ENCODE peak calls at places on chromosomes 12 and 14, in six cellular contexts. I, B, H, Q, Y and S are unnamed samples.

GRCh38 chr12:389138-390096 is at the start of gene KDM5A:
- DNase-seq in I (peak; percentile 94), B (peak; percentile 88), H (peak; percentile 88), Q (peak; percentile 89), Y (peak; percentile 96), S (no peak)

GRCh38 chr12:1583421-1584078 is 10.8 kb downstream of the FBXL14 start:
- DNase-seq in I (peak; percentile 57), B (peak; percentile 59), H (peak; percentile 87), Q (peak; percentile 77), Y (no peak), S (peak; percentile 84)

GRCh38 chr14:52950410-52950897 is 396 bp downstream of the FERMT2 start:
- DNase-seq in I (peak; percentile 69), B (peak; percentile 19), H (peak; percentile 68), Q (peak; percentile 21), Y (peak; percentile 79), S (no peak)

GRCh38 chr14:59707778-59708635 is 131.4 kb upstream of the CCDC175 start:
- DNase-seq in I (peak; percentile 58), B (no peak), H (no peak), Q (no peak), Y (no peak), S (no peak)

GRCh38 chr14:50260511-50260910 is 29.1 kb upstream of the SOS2 start:
- DNase-seq in I (no peak), B (peak; percentile 7), H (peak; percentile 40), Q (peak; percentile 6), Y (no peak), S (peak; percentile 46)

GRCh38 chr14:32536175-32536574 is 207.1 kb downstream of the AKAP6 start:
- DNase-seq in I (no peak), B (no peak), H (no peak), Q (no peak), Y (no peak), S (no peak)

GRCh38 chr12:68856510-68856909 is 48.5 kb downstream of the MDM2 start:
- DNase-seq in I (no peak), B (no peak), H (no peak), Q (no peak), Y (no peak), S (no peak)

GRCh38 chr12:101942206-101942605 is 64.8 kb downstream of the DRAM1 start:
- DNase-seq in I (no peak), B (no peak), H (no peak), Q (no peak), Y (no peak), S (no peak)

GRCh38 chr12:51263341-51263740 is 6.9 kb downstream of the SMAGP start:
- DNase-seq in I (no peak), B (no peak), H (no peak), Q (no peak), Y (no peak), S (no peak)

GRCh38 chr14:61398221-61398620 is 76.8 kb downstream of the PRKCH start:
- DNase-seq in I (no peak), B (no peak), H (no peak), Q (no peak), Y (no peak), S (no peak)

GRCh38 chr12:52617403-52617785 is 965 bp downstream of the KRT73 start:
- DNase-seq in I (no peak), B (no peak), H (no peak), Q (no peak), Y (no peak), S (no peak)

GRCh38 chr12:124588689-124589318 is 21.4 kb upstream of the NCOR2 start:
- DNase-seq in I (no peak), B (peak; percentile 28), H (peak; percentile 76), Q (peak; percentile 62), Y (peak; percentile 84), S (peak; percentile 9)

GRCh38 chr14:54427914-54428313 is 13.3 kb downstream of the CNIH1 start:
- DNase-seq in I (no peak), B (no peak), H (no peak), Q (no peak), Y (no peak), S (no peak)

GRCh38 chr12:20372326-20373097 is 4.2 kb downstream of the PDE3A start:
- DNase-seq in I (no peak), B (no peak), H (no peak), Q (no peak), Y (no peak), S (peak; percentile 42)

GRCh38 chr12:20364501-20364900 is 3.8 kb upstream of the PDE3A start:
- DNase-seq in I (no peak), B (no peak), H (peak; percentile 40), Q (no peak), Y (no peak), S (no peak)

GRCh38 chr12:93279849-93280412 is 97.8 kb upstream of the NUDT4 start:
- DNase-seq in I (no peak), B (no peak), H (no peak), Q (no peak), Y (no peak), S (no peak)

GRCh38 chr12:78418919-78419318 is 445.7 kb upstream of the SYT1 start:
- DNase-seq in I (no peak), B (no peak), H (no peak), Q (no peak), Y (no peak), S (no peak)